ENCODE peak calls at places on chromosome X, in five cellular contexts. N is epithelial cell of esophagus, U is lower lobe of right lung, K is foreskin fibroblast, T is left ventricle myocardium inferior. Y is an unnamed sample.

GRCh38 chrX:45614853-45615252 is 414.2 kb upstream of the DIPK2B start:
- DNase-seq in N (peak; percentile 5), U (no peak), K (no peak), T (no peak), Y (no peak)

GRCh38 chrX:18543738-18544137 is 118.3 kb downstream of the CDKL5 start:
- DNase-seq in N (no peak), U (no peak), K (no peak), T (no peak), Y (no peak)

GRCh38 chrX:9420513-9420912 is 44.3 kb upstream of the TBL1X start:
- DNase-seq in N (no peak), U (no peak), K (no peak), T (no peak), Y (no peak)

GRCh38 chrX:139020793-139021192 is 309.3 kb upstream of the FGF13 start:
- DNase-seq in N (no peak), U (no peak), K (no peak), T (no peak), Y (no peak)

GRCh38 chrX:109872021-109872730 is 130.7 kb upstream of the TMEM164 start:
- DNase-seq in N (no peak), U (no peak), K (peak; percentile 37), T (no peak), Y (peak; percentile 92)

GRCh38 chrX:115560978-115561604 is at the start of gene PLS3:
- DNase-seq in N (peak; percentile 79), U (peak; percentile 83), K (peak; percentile 83), T (peak; percentile 89), Y (peak; percentile 68)

GRCh38 chrX:152814048-152814447 is 16.5 kb downstream of the CETN2 start:
- DNase-seq in N (no peak), U (no peak), K (no peak), T (no peak), Y (no peak)

GRCh38 chrX:39645059-39645895 is 452.5 kb downstream of the BCOR start:
- DNase-seq in N (no peak), U (peak; percentile 44), K (peak; percentile 63), T (peak; percentile 64), Y (peak; percentile 49)

GRCh38 chrX:151359931-151360871 is 36.8 kb upstream of the VMA21 start:
- DNase-seq in N (peak; percentile 15), U (peak; percentile 44), K (no peak), T (no peak), Y (no peak)

GRCh38 chrX:7146703-7147430 is 645 bp upstream of the STS start:
- DNase-seq in N (peak; percentile 11), U (peak; percentile 45), K (no peak), T (no peak), Y (no peak)

GRCh38 chrX:360496-361150 is 26.1 kb downstream of the PPP2R3B start:
- DNase-seq in N (no peak), U (no peak), K (no peak), T (no peak), Y (no peak)

GRCh38 chrX:120857240-120857639 is 18.4 kb downstream of the CT47B1 start:
- DNase-seq in N (peak; percentile 3), U (no peak), K (no peak), T (no peak), Y (no peak)
- TF ChIP-seq CTCF in N (peak; percentile 4), U (no peak), K (no peak), T (no peak), Y (no peak)

GRCh38 chrX:129609395-129609794 is 45.4 kb downstream of the APLN start:
- DNase-seq in N (no peak), U (no peak), K (no peak), T (no peak), Y (no peak)
- TF ChIP-seq CTCF in N (no peak), U (no peak), K (no peak), T (no peak), Y (no peak)

GRCh38 chrX:134525086-134525792 is 65.3 kb downstream of the HPRT1 start:
- DNase-seq in N (no peak), U (no peak), K (peak; percentile 53), T (no peak), Y (no peak)

GRCh38 chrX:134526399-134526798 is 66.4 kb downstream of the HPRT1 start:
- DNase-seq in N (peak; percentile 30), U (no peak), K (no peak), T (no peak), Y (no peak)

GRCh38 chrX:134524181-134524580 is 64.2 kb downstream of the HPRT1 start:
- DNase-seq in N (no peak), U (no peak), K (no peak), T (no peak), Y (no peak)

DNA sequence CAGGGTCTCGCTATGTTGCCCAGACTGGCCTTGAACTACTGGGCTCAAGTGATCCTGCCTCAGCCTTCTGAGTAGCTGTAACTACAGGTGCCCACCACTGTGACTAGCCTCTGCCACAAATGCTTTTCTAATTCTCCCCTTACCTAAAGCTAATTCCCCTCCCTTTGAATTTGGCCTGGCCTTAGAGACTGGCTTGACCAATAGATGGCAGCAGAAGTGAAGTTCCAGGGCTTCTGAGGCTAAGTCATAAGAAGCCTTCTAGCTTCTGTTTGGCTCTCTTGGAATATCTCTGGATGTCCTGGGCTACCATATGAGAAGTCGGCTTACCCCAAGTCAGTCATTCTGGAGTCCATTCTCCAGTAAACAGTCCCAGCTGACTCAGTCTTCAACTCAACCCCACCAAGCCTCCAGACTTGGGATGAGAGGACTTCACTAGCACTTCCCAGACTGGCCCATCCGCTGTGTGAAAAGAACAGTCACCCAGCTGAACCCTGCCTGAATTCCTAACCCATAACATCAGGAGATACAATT is 61.0 kb downstream of the HPRT1 start:
- DNase-seq in N (peak; percentile 62), U (no peak), K (peak; percentile 58), T (no peak), Y (no peak)
- TF ChIP-seq CTCF in N (peak; percentile 71), U (peak; percentile 45), K (peak; percentile 50), T (peak; percentile 66), Y (peak; percentile 87)

DNA sequence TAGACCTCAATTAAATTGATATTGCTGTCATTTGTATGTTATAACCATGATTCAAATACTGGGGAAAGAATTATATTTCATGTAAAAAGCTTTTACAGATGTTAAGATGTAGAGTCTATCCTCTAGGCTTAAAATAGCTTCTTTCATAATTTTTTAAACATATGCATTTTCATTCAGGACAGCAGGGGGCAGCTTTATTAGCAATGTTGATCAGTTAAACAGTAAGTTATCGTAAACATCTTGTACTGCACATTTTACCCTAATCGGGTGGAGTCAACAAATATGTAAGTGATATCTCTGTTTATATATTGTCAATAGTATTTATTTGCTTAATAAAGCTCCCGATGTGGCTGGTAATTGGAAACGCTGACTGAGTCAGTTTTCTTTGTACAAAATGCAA is 142.5 kb upstream of the MED14 start:
- DNase-seq in N (peak; percentile 32), U (no peak), K (no peak), T (no peak), Y (no peak)
- TF ChIP-seq CTCF in N (peak; percentile 32), U (peak; percentile 42), K (peak; percentile 35), T (peak; percentile 57), Y (peak; percentile 51)

DNA sequence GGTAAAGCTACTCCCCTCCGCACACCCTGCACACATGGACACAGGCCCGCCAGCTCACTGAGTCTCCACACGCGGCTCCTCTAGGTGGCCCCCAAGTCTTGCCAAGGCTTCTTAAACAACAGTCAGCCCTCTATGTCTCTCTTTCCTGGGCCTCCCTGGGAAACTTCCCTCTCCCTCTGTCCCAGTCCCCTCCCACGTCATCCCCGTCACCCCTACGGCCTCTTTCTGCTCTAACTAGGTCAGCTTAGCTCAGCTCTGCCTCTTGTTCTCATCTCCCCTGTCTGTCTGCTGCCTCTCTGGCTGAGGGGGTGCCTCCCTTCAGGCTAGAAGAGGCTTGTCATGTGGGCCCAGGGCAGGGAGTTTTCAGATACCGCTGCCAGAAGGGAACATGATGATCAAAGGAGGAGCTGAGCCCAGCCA is 38.8 kb downstream of the SEPTIN6 start:
- DNase-seq in N (peak; percentile 10), U (no peak), K (peak; percentile 40), T (peak; percentile 56), Y (no peak)
- TF ChIP-seq CTCF in N (no peak), U (no peak), K (peak; percentile 11), T (peak; percentile 28), Y (no peak)